ENCODE peak calls at places on chromosome 6, in ten cellular contexts. F is neural crest cell; K is thoracic aorta; G is activated T-cell treated with anti-CD3 and anti-CD28 coated beads for 1 hour; C is HuH-7; T is germinal center; Q is brain microvascular endothelial cell; L is central memory CD4-positive, alpha-beta T cell; N is AG10803; R is RPMI8226. V is an unnamed sample.

GRCh38 chr6:136607932-136608772 is 57.9 kb upstream of the MAP7 start:
- DNase-seq in C (peak; percentile 53), F (peak; percentile 67), L (peak; percentile 65), K (peak; percentile 33), N (peak; percentile 43), T (peak; percentile 65), Q (peak; percentile 81), R (peak; percentile 66), G (peak; percentile 74), V (peak; percentile 89)

GRCh38 chr6:117776441-117776840 is 101.2 kb downstream of the NUS1 start:
- DNase-seq in T (no peak), R (no peak), F (no peak), Q (no peak), L (no peak), N (peak; percentile 18), G (no peak), C (peak; percentile 8), K (no peak), V (peak; percentile 56)

GRCh38 chr6:79630883-79631799 is at the start of gene SH3BGRL2:
- DNase-seq in R (peak; percentile 50), G (no peak), C (peak; percentile 77), L (no peak), F (peak; percentile 76), Q (peak; percentile 67), K (no peak), T (peak; percentile 13), N (peak; percentile 21), V (no peak)

GRCh38 chr6:164010446-164011071 is 596.0 kb downstream of the QKI start:
- DNase-seq in T (no peak), L (no peak), Q (no peak), F (peak; percentile 12), G (no peak), R (no peak), K (no peak), C (no peak), N (no peak), V (no peak)

GRCh38 chr6:13251242-13251641 is 77.1 kb downstream of the TBC1D7 start:
- DNase-seq in C (no peak), F (no peak), Q (no peak), T (no peak), R (no peak), L (no peak), N (no peak), G (no peak), K (no peak), V (no peak)

GRCh38 chr6:18262812-18263560 is 1.3 kb downstream of the DEK start:
- DNase-seq in Q (no peak), N (no peak), K (no peak), F (no peak), T (peak; percentile 54), R (peak; percentile 89), G (no peak), L (peak; percentile 56), C (no peak), V (peak; percentile 82)

GRCh38 chr6:251920-252319 is 40.4 kb upstream of the DUSP22 start:
- DNase-seq in G (no peak), R (peak; percentile 34), T (no peak), Q (no peak), N (no peak), F (no peak), C (no peak), K (no peak), L (no peak), V (no peak)

GRCh38 chr6:3996349-3996748 is 82.6 kb downstream of the FAM217A start:
- DNase-seq in C (no peak), R (no peak), N (no peak), G (no peak), T (no peak), F (no peak), K (no peak), L (no peak), Q (no peak), V (no peak)

GRCh38 chr6:14277405-14277930 is 159.9 kb downstream of the CD83 start:
- DNase-seq in R (no peak), N (no peak), G (no peak), F (no peak), L (no peak), T (no peak), K (no peak), C (no peak), Q (no peak), V (no peak)

GRCh38 chr6:142702501-142703460 is 242.2 kb downstream of the HIVEP2 start:
- DNase-seq in Q (no peak), F (no peak), G (no peak), N (no peak), R (peak; percentile 58), T (peak; percentile 9), K (no peak), L (no peak), C (no peak), V (no peak)

GRCh38 chr6:94254689-94255088 is 835.3 kb upstream of the EPHA7 start:
- DNase-seq in C (peak; percentile 1), L (no peak), N (no peak), T (no peak), K (no peak), F (no peak), G (no peak), Q (peak; percentile 18), R (no peak), V (no peak)

GRCh38 chr6:52394251-52394666 is 25.9 kb upstream of the EFHC1 start:
- DNase-seq in N (no peak), K (no peak), Q (no peak), F (no peak), C (no peak), L (peak; percentile 44), G (no peak), R (no peak), T (no peak), V (no peak)

GRCh38 chr6:109441069-109441816 is 719 bp downstream of the SMPD2 start:
- DNase-seq in K (no peak), N (peak; percentile 40), G (no peak), R (peak; percentile 58), C (peak; percentile 77), F (peak; percentile 26), T (peak; percentile 39), Q (no peak), L (peak; percentile 60), V (peak; percentile 70)

GRCh38 chr6:153167026-153167891 is 36.2 kb upstream of the RGS17 start:
- DNase-seq in F (no peak), G (no peak), Q (peak; percentile 84), T (no peak), C (no peak), L (no peak), K (no peak), N (peak; percentile 71), R (no peak), V (no peak)

GRCh38 chr6:100376103-100376502 is 88.6 kb downstream of the SIM1 start:
- DNase-seq in C (peak; percentile 10), R (no peak), Q (no peak), T (no peak), L (no peak), N (no peak), K (no peak), G (no peak), F (no peak), V (no peak)

GRCh38 chr6:21533678-21534077 is 59.9 kb upstream of the SOX4 start:
- DNase-seq in C (no peak), G (no peak), L (no peak), K (no peak), R (no peak), Q (peak; percentile 3), N (no peak), F (no peak), T (no peak), V (no peak)